ENCODE peak calls at places on chromosomes 3 and 15, in four cellular contexts. R is gastrocnemius medialis; P is left lung; U is activated T-helper 1 cell treated with anti-CD3 and anti-CD28 coated beads, Interleukin-2, amount 50 U/mL, for 16 hours. S is an unnamed sample.

GRCh38 chr15:86892774-86893449 is 813.2 kb downstream of the AGBL1 start:
- DNase-seq in U (no peak), P (no peak), R (no peak), S (no peak)

GRCh38 chr15:46365612-46366011 is 730.8 kb downstream of the SQOR start:
- DNase-seq in U (no peak), R (no peak), P (no peak), S (no peak)

GRCh38 chr3:52405066-52405465 is 39.8 kb downstream of the SEMA3G start:
- DNase-seq in U (no peak), P (no peak), R (no peak), S (peak; percentile 28)

GRCh38 chr3:172307143-172307560 is 141.1 kb downstream of the GHSR start:
- DNase-seq in P (no peak), R (no peak), U (no peak), S (no peak)

GRCh38 chr3:14431928-14432834 is 29.8 kb downstream of the SLC6A6 start:
- DNase-seq in U (peak; percentile 88), R (peak; percentile 94), P (peak; percentile 96), S (peak; percentile 96)

GRCh38 chr15:47443839-47444238 is 273.5 kb upstream of the SEMA6D start:
- DNase-seq in U (no peak), R (no peak), P (no peak), S (no peak)

GRCh38 chr15:48352474-48353072 is 21.3 kb downstream of the DUT start:
- DNase-seq in R (peak; percentile 22), U (no peak), P (peak; percentile 39), S (no peak)

GRCh38 chr3:192816274-192816853 is 89.0 kb upstream of the FGF12 start:
- DNase-seq in U (no peak), R (no peak), P (no peak), S (no peak)

GRCh38 chr3:9352917-9353823 is 9.7 kb upstream of the THUMPD3 start:
- DNase-seq in R (peak; percentile 56), P (peak; percentile 60), U (no peak), S (peak; percentile 66)